ENCODE peak calls at places on chromosomes 3 and 15, in nine cellular contexts. K is cardiac fibroblast, P is body of pancreas, C is ovary, D is brain microvascular endothelial cell, U is psoas muscle, N is fibroblast of the aortic adventitia, F is GM23338, X is AG09309. S is an unnamed sample.

GRCh38 chr3:155714295-155714718 is 30.6 kb downstream of the PLCH1 start:
- DNase-seq in K (no peak), D (no peak), N (no peak), U (no peak), C (no peak), P (no peak), F (peak), X (no peak), S (no peak)

GRCh38 chr15:64112904-64113303 is 17.1 kb downstream of the SNX1 start:
- DNase-seq in U (no peak), C (no peak), D (peak), P (no peak), K (peak), F (no peak), N (peak), X (peak), S (peak)

GRCh38 chr3:114903213-114903612 is 243.9 kb downstream of the ZBTB20 start:
- DNase-seq in K (no peak), U (no peak), C (no peak), D (no peak), F (no peak), X (no peak), N (no peak), P (no peak), S (no peak)

GRCh38 chr3:50352762-50353161 is 2.1 kb downstream of the CYB561D2 start:
- DNase-seq in C (no peak), U (no peak), X (no peak), K (no peak), F (no peak), N (peak), D (no peak), P (no peak), S (no peak)

GRCh38 chr3:125967156-125967555 is 1.8 kb upstream of the ROPN1B start:
- DNase-seq in F (no peak), D (no peak), X (no peak), N (no peak), K (no peak), C (no peak), P (no peak), U (no peak), S (no peak)

GRCh38 chr3:177802151-177802900 is 605.0 kb upstream of the TBL1XR1 start:
- DNase-seq in U (no peak), F (no peak), C (no peak), K (no peak), N (no peak), D (no peak), P (no peak), X (no peak), S (no peak)

GRCh38 chr15:96889734-96890480 is 559.4 kb downstream of the NR2F2 start:
- DNase-seq in C (no peak), N (peak), P (no peak), F (no peak), D (no peak), X (no peak), U (no peak), K (no peak), S (no peak)

GRCh38 chr3:41234823-41235722 is 35.8 kb downstream of the CTNNB1 start:
- DNase-seq in K (peak), U (no peak), X (no peak), N (peak), C (no peak), D (no peak), F (peak), P (no peak), S (no peak)

GRCh38 chr15:65211157-65211982 is at the start of gene CILP:
- DNase-seq in U (peak), F (no peak), N (peak), X (no peak), P (no peak), K (peak), C (peak), D (peak), S (no peak)

GRCh38 chr15:76206325-76206976 is 104.8 kb downstream of the ETFA start:
- DNase-seq in F (no peak), P (peak), D (peak), K (peak), X (no peak), C (peak), U (peak), N (peak), S (no peak)

GRCh38 chr15:62779041-62779810 is 263.3 kb upstream of the TPM1 start:
- DNase-seq in K (peak), X (no peak), P (no peak), D (peak), C (peak), U (no peak), F (no peak), N (peak), S (no peak)

GRCh38 chr3:143216709-143217182 is 97.2 kb downstream of the CHST2 start:
- DNase-seq in N (peak), U (no peak), P (no peak), D (no peak), K (peak), X (no peak), C (no peak), F (no peak), S (no peak)

GRCh38 chr3:31959951-31960792 is 20.9 kb downstream of the OSBPL10 start:
- DNase-seq in D (no peak), F (peak), U (no peak), P (no peak), X (no peak), K (peak), C (no peak), N (peak), S (no peak)

GRCh38 chr3:31957106-31957505 is 24.0 kb downstream of the OSBPL10 start:
- DNase-seq in F (no peak), C (no peak), D (no peak), U (no peak), X (no peak), N (no peak), K (peak), P (no peak), S (no peak)

GRCh38 chr3:31962801-31963205 is 18.3 kb downstream of the OSBPL10 start:
- DNase-seq in P (no peak), F (no peak), D (no peak), C (no peak), N (no peak), X (no peak), U (no peak), K (no peak), S (no peak)

GRCh38 chr3:31958721-31959152 is 22.3 kb downstream of the OSBPL10 start:
- DNase-seq in K (no peak), C (no peak), F (no peak), X (no peak), D (no peak), P (no peak), U (no peak), N (no peak), S (no peak)

DNA sequence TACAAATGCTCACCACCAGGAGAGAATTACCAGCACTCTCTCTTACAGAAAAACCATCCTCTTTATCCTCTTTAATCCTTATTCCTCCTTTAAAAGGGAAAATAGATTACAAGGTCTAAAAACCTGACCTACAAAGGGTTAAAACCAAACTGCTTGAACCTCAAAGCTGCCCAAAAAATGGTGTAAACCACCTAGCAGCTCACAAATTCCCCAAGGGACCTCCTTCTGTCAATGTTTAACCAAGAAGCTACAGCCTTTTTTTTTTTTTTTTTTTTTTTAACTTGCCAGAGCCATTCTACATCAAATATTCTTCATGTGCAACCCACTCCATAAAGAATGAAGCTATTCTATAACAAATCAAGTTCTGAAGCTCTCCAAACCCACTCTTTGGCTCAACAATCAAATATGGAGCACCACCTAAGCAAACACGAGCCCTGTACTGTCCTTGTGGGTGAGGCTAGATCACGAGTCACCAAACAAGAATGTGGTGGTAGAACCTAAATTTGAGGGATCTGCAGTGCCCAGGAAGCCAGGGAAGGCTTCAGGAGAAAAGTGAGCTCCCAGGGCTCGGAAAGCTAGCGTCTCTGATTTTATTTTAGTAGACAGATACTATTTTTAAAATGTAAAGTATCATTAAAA is 20.1 kb downstream of the OSBPL10 start:
- DNase-seq in P (no peak), D (no peak), U (no peak), F (peak), K (peak), N (peak), X (no peak), C (no peak), S (no peak)
- H3K4me3 ChIP-seq in P (no peak), D (no peak), U (no peak), F (peak), K (no peak), N (no peak), X (no peak), C (no peak), S (no peak)

GRCh38 chr3:127749787-127750225 is 72.5 kb downstream of the MGLL start:
- DNase-seq in F (peak), D (no peak), U (no peak), P (no peak), X (no peak), C (no peak), K (no peak), N (no peak), S (peak)
- TF ChIP-seq CTCF in F (peak), D (peak), U (no peak), P (no peak), X (no peak), C (no peak), K (no peak), N (no peak), S (peak)

GRCh38 chr3:15498461-15499214 is 22.9 kb downstream of the COLQ start:
- DNase-seq in D (no peak), U (peak), C (no peak), P (no peak), N (no peak), F (no peak), X (no peak), K (no peak), S (no peak)

GRCh38 chr3:15497984-15498383 is 23.5 kb downstream of the COLQ start:
- DNase-seq in D (no peak), U (no peak), P (no peak), N (no peak), C (no peak), X (no peak), K (no peak), F (no peak), S (no peak)

GRCh38 chr3:15501126-15501525 is 20.4 kb downstream of the COLQ start:
- DNase-seq in U (no peak), N (no peak), F (no peak), C (no peak), D (no peak), X (no peak), P (no peak), K (no peak), S (no peak)

GRCh38 chr3:15499536-15499935 is 22.0 kb downstream of the COLQ start:
- DNase-seq in N (no peak), U (no peak), P (no peak), K (no peak), F (no peak), X (no peak), D (no peak), C (no peak), S (no peak)

DNA sequence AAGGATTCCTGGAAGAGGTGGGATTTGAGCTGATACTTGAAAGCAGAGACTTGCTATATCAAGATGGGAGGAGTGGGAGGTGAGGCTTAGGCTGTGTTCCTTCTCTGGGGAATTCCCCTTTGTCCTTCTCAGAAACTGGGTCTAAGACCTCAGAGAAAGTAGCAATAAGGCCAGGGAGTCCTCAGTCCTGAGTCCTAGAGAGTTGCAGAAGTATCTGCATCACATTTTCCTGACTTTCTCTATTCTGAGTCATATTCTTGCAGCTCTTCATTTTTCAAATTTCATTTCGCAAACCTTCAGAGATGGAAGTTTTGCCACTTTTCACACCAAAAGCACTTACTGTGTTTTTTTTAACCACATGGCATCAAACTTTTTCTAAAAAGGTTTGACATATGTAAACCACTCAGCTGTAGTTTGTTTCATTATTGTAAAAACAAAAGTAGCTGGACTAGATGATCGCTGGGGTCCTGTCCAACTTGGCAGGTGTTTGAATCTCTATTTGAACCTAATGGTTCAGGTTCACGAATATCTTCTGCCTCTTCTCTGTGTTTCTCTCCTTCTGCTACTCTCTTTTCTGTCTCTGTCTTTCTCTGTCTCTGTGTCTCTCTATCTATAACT is 21.3 kb downstream of the COLQ start:
- DNase-seq in P (no peak), N (no peak), K (no peak), X (no peak), F (no peak), D (no peak), U (no peak), C (no peak), S (peak)
- H3K4me3 ChIP-seq in P (no peak), N (no peak), K (no peak), X (no peak), F (no peak), D (no peak), U (no peak), C (no peak), S (no peak)

GRCh38 chr3:17913349-17913748 is 170.9 kb upstream of the TBC1D5 start:
- DNase-seq in D (no peak), U (no peak), K (no peak), C (no peak), F (no peak), P (no peak), N (no peak), X (no peak), S (no peak)
- TF ChIP-seq CTCF in D (no peak), U (no peak), K (no peak), C (no peak), F (no peak), P (no peak), N (no peak), X (no peak), S (no peak)

GRCh38 chr15:73165844-73166243 is 113.6 kb downstream of the NEO1 start:
- DNase-seq in D (no peak), P (no peak), U (no peak), C (no peak), K (no peak), N (no peak), F (no peak), X (no peak), S (no peak)
- H3K4me3 ChIP-seq in D (no peak), P (no peak), U (no peak), C (no peak), K (no peak), N (no peak), F (no peak), X (no peak), S (no peak)

S was measured in GM12865.